ENCODE peak calls at places on chromosomes 1 and 21, in six cellular contexts. O, W, I, B, Z and X are unnamed samples. For H3K4me1, the result is how much of the 10 kb centered on the place peaks cover.

GRCh38 chr1:204514841-204515240 is 1.4 kb upstream of the MDM4 start:
- DNase-seq in O (no peak), W (no peak), I (no peak), B (no peak), Z (no peak), X (no peak)

GRCh38 chr1:208528577-208529240 is 284.5 kb upstream of the PLXNA2 start:
- DNase-seq in O (no peak), W (no peak), I (no peak), B (no peak), Z (no peak), X (no peak)

GRCh38 chr1:145708063-145708462 is 895 bp upstream of the PDZK1 start:
- DNase-seq in O (peak), W (no peak), I (no peak), B (no peak), Z (no peak), X (no peak)

GRCh38 chr1:62800825-62801306 is 16.9 kb downstream of the ATG4C start:
- DNase-seq in O (no peak), W (no peak), I (no peak), B (no peak), Z (no peak), X (peak)

GRCh38 chr1:96445296-96445695 is 276.3 kb upstream of the PTBP2 start:
- DNase-seq in O (peak), W (no peak), I (no peak), B (no peak), Z (no peak), X (no peak)

GRCh38 chr21:44964381-44964780 is 24.6 kb downstream of the SLX9 start:
- DNase-seq in O (no peak), W (no peak), I (no peak), B (no peak), Z (no peak), X (no peak)

GRCh38 chr1:222045816-222046215 is 303.9 kb upstream of the DUSP10 start:
- DNase-seq in O (no peak), W (no peak), I (no peak), B (no peak), Z (no peak), X (no peak)

GRCh38 chr1:9538669-9539164 is 548 bp upstream of the SLC25A33 start:
- DNase-seq in O (peak), W (no peak), I (no peak), B (peak), Z (no peak), X (no peak)

GRCh38 chr1:21139601-21140000 is 37.1 kb downstream of the EIF4G3 start:
- DNase-seq in O (no peak), W (no peak), I (no peak), B (peak), Z (peak), X (no peak)

GRCh38 chr1:182563095-182563494 is 26.0 kb downstream of the RNASEL start:
- DNase-seq in O (no peak), W (no peak), I (no peak), B (no peak), Z (no peak), X (no peak)

GRCh38 chr1:89632213-89633102 is 462 bp upstream of the LRRC8C start:
- DNase-seq in O (peak), W (peak), I (peak), B (peak), Z (peak), X (peak)

GRCh38 chr1:119611701-119612113 is 36.4 kb downstream of the ZNF697 start:
- DNase-seq in O (peak), W (peak), I (peak), B (peak), Z (peak), X (peak)

GRCh38 chr1:17866451-17867029 is 111.4 kb downstream of the ACTL8 start:
- DNase-seq in O (no peak), W (no peak), I (no peak), B (no peak), Z (no peak), X (no peak)

GRCh38 chr1:21217812-21218596 is 41.3 kb upstream of the EIF4G3 start:
- DNase-seq in O (peak), W (peak), I (peak), B (peak), Z (peak), X (peak)

GRCh38 chr1:3703786-3704396 is 48.4 kb upstream of the CCDC27 start:
- DNase-seq in O (no peak), W (no peak), I (no peak), B (no peak), Z (no peak), X (no peak)

GRCh38 chr1:28915036-28915895 is 897 bp downstream of the EPB41 start:
- DNase-seq in O (peak), W (peak), I (no peak), B (no peak), Z (peak), X (peak)

GRCh38 chr1:118920124-118920675 is 67.9 kb downstream of the TBX15 start:
- DNase-seq in O (no peak), W (peak), I (no peak), B (no peak), Z (no peak), X (no peak)

GRCh38 chr1:53291574-53291973 is 36.3 kb downstream of the LRP8 start:
- DNase-seq in O (no peak), W (no peak), I (no peak), B (no peak), Z (no peak), X (peak)

GRCh38 chr1:245590726-245591125 is 435.9 kb downstream of the KIF26B start:
- DNase-seq in O (no peak), W (no peak), I (no peak), B (no peak), Z (no peak), X (no peak)

GRCh38 chr1:2099871-2100774 is 49.9 kb downstream of the PRKCZ start:
- DNase-seq in O (no peak), W (no peak), I (no peak), B (no peak), Z (no peak), X (no peak)

GRCh38 chr1:159996653-159997052 is 35.1 kb downstream of the PIGM start:
- DNase-seq in O (no peak), W (no peak), I (no peak), B (no peak), Z (peak), X (no peak)

GRCh38 chr1:196074182-196074581 is 534.1 kb downstream of the KCNT2 start:
- DNase-seq in O (no peak), W (no peak), I (no peak), B (no peak), Z (no peak), X (no peak)

DNA sequence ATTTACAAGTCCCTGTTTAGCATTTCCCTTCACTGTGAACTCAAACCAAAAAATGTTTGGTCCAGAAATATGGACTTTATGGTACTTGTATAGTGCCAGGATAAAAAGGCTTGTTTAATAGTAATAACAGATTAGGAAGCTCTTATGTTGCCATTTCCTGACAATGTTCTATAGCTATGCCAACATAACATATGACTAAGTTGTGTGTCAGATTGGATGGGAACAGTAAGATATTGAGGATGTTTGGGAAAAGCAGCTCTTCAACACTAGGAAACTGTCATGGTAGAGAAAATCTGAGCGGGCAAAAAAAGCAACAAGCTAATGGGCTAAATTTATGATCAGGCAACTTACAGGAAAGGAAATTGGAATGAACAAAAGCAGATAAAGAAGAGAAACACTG is 287.1 kb upstream of the ADGRL4 start:
- DNase-seq in O (no peak), W (no peak), I (no peak), B (no peak), Z (no peak), X (no peak)
- H3K27ac ChIP-seq in O (no peak), W (no peak), I (no peak), B (no peak), Z (no peak), X (no peak)

GRCh38 chr21:36694041-36694515 is 4.8 kb upstream of the SIM2 start:
- DNase-seq in O (peak), W (peak), I (no peak), B (no peak), Z (no peak), X (no peak)
- H3K4me1 ChIP-seq in O (under half), W (half or more), I (under half), B (under half), Z (under half), X (under half)

GRCh38 chr1:22808846-22809501 is 98.3 kb downstream of the EPHB2 start:
- DNase-seq in O (no peak), W (no peak), I (no peak), B (peak), Z (peak), X (no peak)
- H3K27ac ChIP-seq in O (peak), W (no peak), I (no peak), B (no peak), Z (peak), X (peak)

GRCh38 chr1:153973071-153973470 is 4.4 kb downstream of the JTB start:
- DNase-seq in O (no peak), W (no peak), I (no peak), B (no peak), Z (no peak), X (no peak)
- H3K4me1 ChIP-seq in O (under half), W (under half), I (under half), B (under half), Z (under half), X (half or more)

GRCh38 chr21:25569084-25569483 is 38.2 kb downstream of the MRPL39 start:
- DNase-seq in O (no peak), W (no peak), I (no peak), B (no peak), Z (no peak), X (no peak)

GRCh38 chr21:25566645-25567044 is 40.6 kb downstream of the MRPL39 start:
- DNase-seq in O (no peak), W (no peak), I (no peak), B (no peak), Z (no peak), X (no peak)

GRCh38 chr21:25565272-25566199 is 41.7 kb downstream of the MRPL39 start:
- DNase-seq in O (no peak), W (no peak), I (no peak), B (no peak), Z (no peak), X (no peak)

GRCh38 chr21:25568230-25568629 is 39.1 kb downstream of the MRPL39 start:
- DNase-seq in O (peak), W (peak), I (no peak), B (no peak), Z (peak), X (no peak)

DNA sequence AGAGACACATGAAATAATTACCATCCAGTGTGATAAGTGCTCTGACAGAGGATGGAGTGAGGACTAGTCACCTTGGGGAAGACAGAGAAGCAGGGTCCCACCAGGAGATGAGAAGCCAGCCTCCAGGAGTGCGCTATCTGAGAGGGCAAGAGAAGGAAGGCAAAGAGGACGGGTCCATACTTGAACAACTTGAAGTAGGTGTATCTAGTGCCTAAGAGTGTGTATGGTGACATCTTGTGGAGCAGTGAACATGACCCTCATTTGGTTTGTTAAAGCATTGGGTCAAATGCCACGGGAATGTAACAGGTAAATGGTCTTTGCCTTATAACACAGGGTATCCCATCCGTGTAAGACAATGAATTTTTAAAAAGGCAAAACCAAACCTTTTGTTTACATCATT is 39.8 kb downstream of the MRPL39 start:
- DNase-seq in O (no peak), W (no peak), I (no peak), B (no peak), Z (no peak), X (no peak)
- H3K27ac ChIP-seq in O (no peak), W (no peak), I (no peak), B (no peak), Z (no peak), X (no peak)